ENCODE peak calls at places on chromosomes 7 and 10, in ten cellular contexts. Z is right lobe of liver; Y is progenitor cell of endocrine pancreas; Q is fibroblast of the aortic adventitia; A is psoas muscle; U is epithelial cell of esophagus; O is Panc1; F is CD4-positive, alpha-beta T cell; B is WERI-Rb-1; C is GM10248. I is an unnamed sample.

GRCh38 chr7:1844336-1844955 is 174.4 kb downstream of the ELFN1 start:
- DNase-seq in Z (peak), C (no peak), F (no peak), A (peak), B (peak), O (no peak), U (no peak), Q (no peak), Y (no peak), I (no peak)

GRCh38 chr10:10259013-10259412 is 758.7 kb upstream of the CELF2 start:
- DNase-seq in C (no peak), B (no peak), U (no peak), Z (no peak), A (no peak), O (no peak), F (no peak), Q (no peak), Y (no peak), I (no peak)

GRCh38 chr10:77392236-77392721 is 245.3 kb downstream of the KCNMA1 start:
- DNase-seq in A (no peak), Y (no peak), Z (no peak), F (no peak), B (no peak), O (no peak), C (no peak), Q (peak), U (peak), I (no peak)

GRCh38 chr7:66877577-66878300 is 43.3 kb upstream of the TMEM248 start:
- DNase-seq in Z (no peak), Y (no peak), O (no peak), Q (no peak), A (no peak), C (peak), U (no peak), F (no peak), B (no peak), I (no peak)

GRCh38 chr7:2296830-2297229 is 17.4 kb downstream of the SNX8 start:
- DNase-seq in U (no peak), Y (no peak), Q (no peak), C (no peak), O (no peak), B (no peak), Z (no peak), A (no peak), F (no peak), I (no peak)

GRCh38 chr7:133650067-133650466 is 397.2 kb downstream of the EXOC4 start:
- DNase-seq in C (no peak), Y (no peak), F (no peak), B (no peak), Q (peak), O (no peak), A (no peak), Z (no peak), U (peak), I (no peak)

GRCh38 chr10:24952146-24952700 is at the start of gene PRTFDC1:
- DNase-seq in Z (peak), Y (no peak), B (peak), U (no peak), C (peak), O (no peak), A (peak), F (no peak), Q (peak), I (peak)

GRCh38 chr10:102600816-102601215 is 43.5 kb upstream of the TRIM8 start:
- DNase-seq in A (no peak), C (no peak), O (no peak), F (no peak), Q (no peak), B (peak), Z (no peak), U (no peak), Y (no peak), I (no peak)

GRCh38 chr10:85786401-85786899 is 580.1 kb downstream of the GRID1 start:
- DNase-seq in B (peak), F (no peak), Q (no peak), Y (no peak), A (no peak), O (no peak), U (no peak), C (no peak), Z (peak), I (peak)

GRCh38 chr7:65832281-65832680 is 40.6 kb upstream of the VKORC1L1 start:
- DNase-seq in O (no peak), U (peak), F (no peak), Y (peak), Z (no peak), A (no peak), Q (peak), B (no peak), C (no peak), I (peak)

GRCh38 chr10:132141076-132141475 is 45.7 kb upstream of the DPYSL4 start:
- DNase-seq in Q (no peak), Y (no peak), C (no peak), O (no peak), B (no peak), A (no peak), Z (peak), U (no peak), F (no peak), I (no peak)

GRCh38 chr7:77415822-77416620 is at the start of gene GSAP:
- DNase-seq in F (peak), B (peak), O (no peak), U (peak), Z (peak), A (peak), Y (peak), Q (no peak), C (peak), I (peak)

GRCh38 chr7:68269410-68269809 is 1272.8 kb downstream of the TYW1 start:
- DNase-seq in B (no peak), O (no peak), U (no peak), Q (peak), F (no peak), C (no peak), Y (no peak), Z (no peak), A (no peak), I (no peak)

GRCh38 chr7:47534322-47535032 is 47.4 kb downstream of the TNS3 start:
- DNase-seq in O (peak), B (no peak), Z (no peak), C (no peak), Y (no peak), Q (no peak), F (no peak), A (no peak), U (peak), I (no peak)
- TF ChIP-seq CTCF in O (no peak), B (no peak), Z (no peak), C (no peak), Y (peak), Q (no peak), F (no peak), A (no peak), U (peak), I (no peak)

DNA sequence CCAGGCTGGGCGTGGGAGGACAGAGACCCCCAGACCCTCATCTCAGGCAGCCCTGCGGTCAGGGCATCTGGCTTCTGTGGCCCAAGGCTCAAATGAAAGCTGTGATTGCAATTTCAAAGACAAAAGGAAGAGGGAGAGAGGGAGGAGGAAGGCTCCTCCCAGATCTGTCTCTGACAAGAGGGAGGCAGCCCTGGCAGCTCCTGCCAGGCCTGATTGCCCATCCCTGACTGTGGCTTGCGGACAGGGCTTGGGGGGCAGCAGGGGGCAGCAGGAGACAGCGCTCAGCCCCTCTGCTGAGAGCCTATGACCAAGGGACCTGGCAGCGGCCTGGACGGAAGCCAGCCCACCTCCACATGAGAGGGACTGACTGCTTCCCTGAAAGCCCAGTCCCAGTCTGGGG is 91.8 kb downstream of the PTPRN2 start:
- DNase-seq in U (peak), B (peak), A (no peak), Q (no peak), O (no peak), C (peak), Z (peak), Y (no peak), F (no peak), I (no peak)
- TF ChIP-seq CTCF in U (no peak), B (peak), A (no peak), Q (no peak), O (no peak), C (peak), Z (peak), Y (no peak), F (no peak), I (no peak)

GRCh38 chr7:128383781-128384180 is 22.3 kb upstream of the PRRT4 start:
- DNase-seq in Q (peak), A (no peak), U (no peak), F (no peak), O (no peak), Z (no peak), Y (no peak), B (no peak), C (no peak), I (no peak)
- TF ChIP-seq CTCF in Q (no peak), A (no peak), U (no peak), F (no peak), O (no peak), Z (no peak), Y (no peak), B (no peak), C (no peak), I (no peak)

GRCh38 chr7:99451936-99452335 is 13.2 kb downstream of the CPSF4 start:
- DNase-seq in C (no peak), B (no peak), Q (no peak), Y (no peak), U (no peak), Z (no peak), O (no peak), F (no peak), A (no peak), I (no peak)

GRCh38 chr7:99452541-99452940 is 13.4 kb downstream of the ATP5MF start:
- DNase-seq in C (no peak), F (no peak), Y (no peak), B (no peak), Q (no peak), A (no peak), Z (no peak), U (no peak), O (no peak), I (no peak)

GRCh38 chr7:99448855-99449254 is 10.1 kb downstream of the CPSF4 start:
- DNase-seq in B (no peak), Y (no peak), U (no peak), C (no peak), Z (no peak), O (no peak), F (no peak), A (no peak), Q (no peak), I (no peak)

GRCh38 chr7:99446096-99446495 is 7.4 kb downstream of the CPSF4 start:
- DNase-seq in Z (no peak), B (no peak), F (no peak), Q (no peak), O (no peak), A (no peak), Y (no peak), U (no peak), C (no peak), I (no peak)

GRCh38 chr7:99447943-99448342 is 9.2 kb downstream of the CPSF4 start:
- DNase-seq in Q (no peak), B (no peak), Z (no peak), O (no peak), U (no peak), Y (no peak), C (no peak), F (no peak), A (no peak), I (peak)
- TF ChIP-seq CTCF in Q (peak), B (no peak), Z (peak), O (no peak), U (peak), Y (peak), C (no peak), F (no peak), A (no peak), I (no peak)

DNA sequence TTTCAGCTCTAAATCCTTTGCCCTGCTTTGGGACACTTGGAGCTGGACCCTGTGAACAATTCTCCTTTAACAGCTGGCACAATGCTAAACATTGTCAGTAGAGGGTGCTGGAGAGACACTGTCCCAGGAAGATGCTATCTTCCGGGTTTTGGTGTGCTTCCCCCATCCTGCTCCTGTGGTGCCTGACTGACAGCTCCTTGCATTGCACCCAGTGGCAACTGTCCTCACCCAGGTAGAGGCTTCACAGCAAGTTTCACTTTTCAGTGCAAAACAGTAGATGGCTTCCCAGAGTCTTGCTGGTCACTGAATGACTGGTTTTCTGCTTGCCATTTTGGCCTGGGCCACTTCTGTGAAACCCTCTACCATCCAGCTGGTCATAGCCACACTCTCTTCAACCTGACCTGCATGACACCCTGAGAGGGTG is 77.3 kb downstream of the CDC14C start:
- DNase-seq in U (peak), C (peak), O (peak), Y (no peak), Q (no peak), Z (no peak), A (no peak), B (peak), F (no peak), I (peak)
- TF ChIP-seq CTCF in U (peak), C (peak), O (peak), Y (peak), Q (peak), Z (peak), A (no peak), B (peak), F (no peak), I (peak)

DNA sequence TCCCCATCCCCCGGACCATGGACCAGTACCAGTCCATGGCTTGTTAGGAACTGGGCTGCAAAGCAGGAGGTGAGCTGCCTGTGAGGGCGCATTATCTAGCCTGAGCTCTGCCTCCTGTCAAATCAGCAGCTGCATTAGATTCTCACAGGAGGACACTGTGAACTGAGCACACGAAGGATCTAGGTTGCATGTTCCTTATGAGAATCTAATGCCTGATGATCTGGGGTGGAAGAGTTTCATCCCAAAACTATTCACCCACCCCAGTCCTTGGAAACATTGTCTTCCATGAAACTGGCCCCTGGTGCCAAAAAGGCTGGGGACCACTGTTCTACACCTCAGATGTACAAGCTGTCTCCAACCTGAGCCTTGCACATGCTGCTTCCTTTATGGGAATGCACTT is 24.1 kb upstream of the JMJD1C start:
- DNase-seq in U (no peak), Q (no peak), C (no peak), O (no peak), F (no peak), Y (no peak), Z (no peak), B (no peak), A (no peak), I (no peak)
- TF ChIP-seq CTCF in U (no peak), Q (no peak), C (no peak), O (no peak), F (no peak), Y (no peak), Z (no peak), B (no peak), A (no peak), I (no peak)

I was measured in endothelial cell.